ENCODE peak calls at places on chromosomes 4 and X, in nine cellular contexts. N is endothelial cell; G is activated naive CD4-positive, alpha-beta T cell; Q is NCI-H1092; H is HCEC 1CT; A is left ventricle myocardium inferior; P is GM04504; V is cerebellar cortex; E is activated CD8-positive, alpha-beta T cell treated with anti-CD3 and anti-CD28 coated beads for 36 hours. S is an unnamed sample.

GRCh38 chrX:71098302-71098701 is 2.7 kb downstream of the FOXO4 start:
- DNase-seq in N (peak; percentile 61), G (peak; percentile 72), Q (no peak), H (peak; percentile 10), A (peak; percentile 40), P (no peak), V (peak; percentile 16), E (peak; percentile 83), S (peak; percentile 69)

GRCh38 chr4:26330186-26330787 is 9.5 kb downstream of the RBPJ start:
- DNase-seq in N (peak; percentile 19), G (no peak), Q (peak; percentile 51), H (peak; percentile 55), A (no peak), P (no peak), V (peak; percentile 88), E (no peak), S (no peak)

GRCh38 chr4:7101692-7102515 is 34.0 kb upstream of the GRPEL1 start:
- DNase-seq in N (peak; percentile 72), G (peak; percentile 27), Q (peak; percentile 34), H (peak; percentile 38), A (peak; percentile 71), P (peak; percentile 11), V (peak; percentile 81), E (peak; percentile 73), S (peak; percentile 88)

GRCh38 chrX:41695464-41695863 is 6.7 kb downstream of the GPR34 start:
- DNase-seq in N (no peak), G (no peak), Q (no peak), H (no peak), A (no peak), P (no peak), V (no peak), E (peak; percentile 57), S (no peak)

GRCh38 chrX:119672252-119672825 is 20.6 kb downstream of the SEPTIN6 start:
- DNase-seq in N (no peak), G (no peak), Q (peak; percentile 98), H (no peak), A (no peak), P (no peak), V (no peak), E (no peak), S (no peak)

GRCh38 chrX:21837056-21837455 is 2.4 kb upstream of the MBTPS2 start:
- DNase-seq in N (no peak), G (no peak), Q (no peak), H (no peak), A (no peak), P (no peak), V (peak; percentile 59), E (no peak), S (no peak)

GRCh38 chr4:182862166-182862875 is 54.9 kb downstream of the DCTD start:
- DNase-seq in N (no peak), G (no peak), Q (peak; percentile 50), H (no peak), A (no peak), P (no peak), V (peak; percentile 67), E (no peak), S (no peak)

GRCh38 chrX:96987228-96987627 is 103.5 kb downstream of the RPA4 start:
- DNase-seq in N (no peak), G (no peak), Q (no peak), H (peak; percentile 77), A (no peak), P (no peak), V (no peak), E (no peak), S (no peak)

GRCh38 chrX:100615015-100615414 is 21.6 kb downstream of the TSPAN6 start:
- DNase-seq in N (peak; percentile 11), G (no peak), Q (no peak), H (peak; percentile 56), A (no peak), P (peak; percentile 35), V (peak; percentile 19), E (no peak), S (no peak)

GRCh38 chr4:142248946-142249345 is 597.2 kb downstream of the INPP4B start:
- DNase-seq in N (no peak), G (no peak), Q (no peak), H (peak; percentile 74), A (no peak), P (peak; percentile 28), V (no peak), E (no peak), S (no peak)

GRCh38 chr4:15990570-15991285 is 27.8 kb upstream of the FGFBP2 start:
- DNase-seq in N (no peak), G (no peak), Q (no peak), H (no peak), A (no peak), P (no peak), V (no peak), E (no peak), S (no peak)